ENCODE peak calls at places on chromosomes 13 and 19, in five cellular contexts. W is lung; C is T-helper 2 cell; T is naive thymus-derived CD8-positive, alpha-beta T cell; X is fibroblast of the conjunctiva. I is an unnamed sample.

GRCh38 chr13:96898212-96898611 is 96.1 kb downstream of the OXGR1 start:
- DNase-seq in W (no peak), C (no peak), X (peak), T (no peak), I (no peak)

GRCh38 chr19:53037101-53038097 is 7.1 kb upstream of the ERVV-2 start:
- DNase-seq in C (no peak), X (peak), W (no peak), T (no peak), I (no peak)

GRCh38 chr19:51959791-51960190 is 26.8 kb downstream of the ZNF350 start:
- DNase-seq in T (no peak), X (no peak), W (no peak), C (no peak), I (no peak)

GRCh38 chr19:4474504-4475136 is 2.5 kb downstream of the HDGFL2 start:
- DNase-seq in C (no peak), T (no peak), X (no peak), W (no peak), I (no peak)

GRCh38 chr13:71979616-71980015 is 112.6 kb upstream of the DACH1 start:
- DNase-seq in W (no peak), T (no peak), C (no peak), X (no peak), I (no peak)

GRCh38 chr19:310781-311496 is 19.7 kb upstream of the PLPP2 start:
- DNase-seq in W (no peak), X (no peak), T (no peak), C (no peak), I (no peak)

GRCh38 chr19:50705422-50706019 is 14.1 kb downstream of the SHANK1 start:
- DNase-seq in W (no peak), C (no peak), X (peak), T (peak), I (no peak)

GRCh38 chr19:16778796-16779411 is 50.3 kb upstream of the SIN3B start:
- DNase-seq in C (no peak), W (peak), X (peak), T (peak), I (peak)

GRCh38 chr19:45506991-45507863 is at the start of gene VASP:
- DNase-seq in T (peak), C (peak), W (peak), X (peak), I (peak)

I was measured in effector memory CD8-positive, alpha-beta T cell.